ENCODE peak calls at places on chromosomes 2 and 18, in ten cellular contexts. One of them, this sample, is unnamed.

GRCh38 chr2:113818382-113818951 is 62.0 kb upstream of the SLC35F5 start:
- DNase-seq in astrocyte: peak
- DNase-seq in GM23248: peak
- DNase-seq in DND-41: no peak
- DNase-seq in A673: no peak
- DNase-seq in WERI-Rb-1: peak
- DNase-seq in H1: peak
- DNase-seq in thoracic aorta: no peak
- DNase-seq in caudate nucleus: no peak
- DNase-seq in pancreas: peak
- DNase-seq in this sample: no peak

GRCh38 chr2:226002438-226002837 is 602.9 kb downstream of the NYAP2 start:
- DNase-seq in GM23248: peak
- DNase-seq in WERI-Rb-1: no peak
- DNase-seq in thoracic aorta: peak
- DNase-seq in H1: no peak
- DNase-seq in A673: peak
- DNase-seq in pancreas: peak
- DNase-seq in DND-41: no peak
- DNase-seq in caudate nucleus: no peak
- DNase-seq in astrocyte: peak
- DNase-seq in this sample: no peak

GRCh38 chr18:31146809-31147208 is 15.8 kb downstream of the DSC1 start:
- DNase-seq in thoracic aorta: no peak
- DNase-seq in A673: no peak
- DNase-seq in H1: no peak
- DNase-seq in WERI-Rb-1: no peak
- DNase-seq in caudate nucleus: no peak
- DNase-seq in astrocyte: no peak
- DNase-seq in DND-41: no peak
- DNase-seq in GM23248: no peak
- DNase-seq in pancreas: no peak
- DNase-seq in this sample: no peak

GRCh38 chr2:7539760-7540159 is 622.5 kb downstream of the RNF144A start:
- DNase-seq in H1: no peak
- DNase-seq in GM23248: peak
- DNase-seq in astrocyte: peak
- DNase-seq in DND-41: no peak
- DNase-seq in thoracic aorta: no peak
- DNase-seq in caudate nucleus: no peak
- DNase-seq in A673: no peak
- DNase-seq in WERI-Rb-1: no peak
- DNase-seq in pancreas: no peak
- DNase-seq in this sample: no peak

GRCh38 chr2:25483584-25484266 is 142.0 kb upstream of the DNMT3A start:
- DNase-seq in caudate nucleus: no peak
- DNase-seq in astrocyte: no peak
- DNase-seq in thoracic aorta: no peak
- DNase-seq in WERI-Rb-1: no peak
- DNase-seq in pancreas: no peak
- DNase-seq in DND-41: no peak
- DNase-seq in GM23248: no peak
- DNase-seq in A673: no peak
- DNase-seq in H1: no peak
- DNase-seq in this sample: no peak

GRCh38 chr2:120951701-120952100 is 216.0 kb downstream of the GLI2 start:
- DNase-seq in WERI-Rb-1: no peak
- DNase-seq in GM23248: no peak
- DNase-seq in A673: no peak
- DNase-seq in caudate nucleus: no peak
- DNase-seq in H1: no peak
- DNase-seq in thoracic aorta: no peak
- DNase-seq in astrocyte: no peak
- DNase-seq in DND-41: no peak
- DNase-seq in pancreas: no peak
- DNase-seq in this sample: no peak

GRCh38 chr2:55929476-55929875 is 5.9 kb upstream of the EFEMP1 start:
- DNase-seq in GM23248: peak
- DNase-seq in pancreas: no peak
- DNase-seq in A673: no peak
- DNase-seq in caudate nucleus: no peak
- DNase-seq in DND-41: no peak
- DNase-seq in WERI-Rb-1: no peak
- DNase-seq in astrocyte: no peak
- DNase-seq in thoracic aorta: no peak
- DNase-seq in H1: no peak
- DNase-seq in this sample: no peak

GRCh38 chr2:110948027-110948687 is 172.6 kb upstream of the BCL2L11 start:
- DNase-seq in DND-41: no peak
- DNase-seq in caudate nucleus: no peak
- DNase-seq in pancreas: no peak
- DNase-seq in GM23248: no peak
- DNase-seq in H1: no peak
- DNase-seq in thoracic aorta: no peak
- DNase-seq in WERI-Rb-1: no peak
- DNase-seq in astrocyte: no peak
- DNase-seq in A673: no peak
- DNase-seq in this sample: no peak

GRCh38 chr2:160062283-160063005 is at the start of gene PLA2R1:
- DNase-seq in WERI-Rb-1: no peak
- DNase-seq in DND-41: no peak
- DNase-seq in GM23248: peak
- DNase-seq in H1: no peak
- DNase-seq in A673: peak
- DNase-seq in pancreas: peak
- DNase-seq in thoracic aorta: no peak
- DNase-seq in astrocyte: peak
- DNase-seq in caudate nucleus: no peak
- DNase-seq in this sample: peak

GRCh38 chr2:227117852-227118251 is 46.2 kb downstream of the COL4A4 start:
- DNase-seq in GM23248: no peak
- DNase-seq in H1: no peak
- DNase-seq in DND-41: no peak
- DNase-seq in thoracic aorta: no peak
- DNase-seq in pancreas: no peak
- DNase-seq in A673: no peak
- DNase-seq in caudate nucleus: no peak
- DNase-seq in WERI-Rb-1: no peak
- DNase-seq in astrocyte: no peak
- DNase-seq in this sample: no peak
- H3K27ac ChIP-seq in GM23248: no peak
- H3K27ac ChIP-seq in H1: no peak
- H3K27ac ChIP-seq in DND-41: no peak
- H3K27ac ChIP-seq in thoracic aorta: no peak
- H3K27ac ChIP-seq in pancreas: no peak
- H3K27ac ChIP-seq in A673: no peak
- H3K27ac ChIP-seq in caudate nucleus: no peak
- H3K27ac ChIP-seq in WERI-Rb-1: no peak
- H3K27ac ChIP-seq in astrocyte: no peak
- H3K27ac ChIP-seq in this sample: no peak

DNA sequence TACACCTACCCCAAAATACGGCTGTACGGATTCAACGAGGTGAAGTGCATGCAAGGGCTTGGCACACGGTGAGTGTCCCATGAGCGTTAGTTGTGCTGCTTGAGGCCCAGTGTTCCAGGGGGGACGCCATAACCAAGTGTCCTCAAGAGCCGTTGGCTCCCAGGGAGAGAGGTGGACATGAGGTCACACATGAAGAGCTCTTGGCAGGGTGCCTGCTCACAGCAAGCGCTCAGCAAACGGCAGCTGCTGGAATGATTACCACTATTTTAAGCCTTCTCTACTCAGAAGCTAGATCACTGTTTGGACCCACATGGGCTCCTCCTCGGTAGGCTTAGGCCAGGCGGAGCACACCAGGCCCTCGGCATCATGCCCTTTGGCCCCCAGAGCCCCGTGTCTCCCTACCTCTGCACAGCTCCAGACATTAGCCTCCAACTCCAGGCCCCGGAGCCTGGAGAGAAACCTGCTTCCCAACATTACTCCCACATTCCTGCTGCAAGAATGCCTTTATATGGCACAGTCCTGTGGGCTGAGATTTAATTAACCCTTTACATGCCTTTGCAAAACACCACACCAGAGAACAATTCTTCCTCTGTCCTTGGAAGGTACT is 68.4 kb upstream of the PPP1CB start:
- DNase-seq in WERI-Rb-1: peak
- DNase-seq in A673: peak
- DNase-seq in caudate nucleus: no peak
- DNase-seq in H1: no peak
- DNase-seq in DND-41: no peak
- DNase-seq in astrocyte: peak
- DNase-seq in pancreas: peak
- DNase-seq in GM23248: peak
- DNase-seq in thoracic aorta: peak
- DNase-seq in this sample: peak
- H3K27ac ChIP-seq in WERI-Rb-1: peak
- H3K27ac ChIP-seq in A673: no peak
- H3K27ac ChIP-seq in caudate nucleus: peak
- H3K27ac ChIP-seq in H1: peak
- H3K27ac ChIP-seq in DND-41: no peak
- H3K27ac ChIP-seq in astrocyte: peak
- H3K27ac ChIP-seq in pancreas: peak
- H3K27ac ChIP-seq in GM23248: no peak
- H3K27ac ChIP-seq in thoracic aorta: peak
- H3K27ac ChIP-seq in this sample: no peak

GRCh38 chr18:3269241-3269640 is 7.3 kb downstream of the MYL12B start:
- DNase-seq in caudate nucleus: no peak
- DNase-seq in GM23248: peak
- DNase-seq in H1: no peak
- DNase-seq in pancreas: no peak
- DNase-seq in WERI-Rb-1: no peak
- DNase-seq in thoracic aorta: no peak
- DNase-seq in A673: no peak
- DNase-seq in astrocyte: no peak
- DNase-seq in DND-41: no peak
- DNase-seq in this sample: no peak
- H3K27ac ChIP-seq in caudate nucleus: no peak
- H3K27ac ChIP-seq in GM23248: peak
- H3K27ac ChIP-seq in H1: no peak
- H3K27ac ChIP-seq in pancreas: no peak
- H3K27ac ChIP-seq in WERI-Rb-1: no peak
- H3K27ac ChIP-seq in thoracic aorta: no peak
- H3K27ac ChIP-seq in A673: peak
- H3K27ac ChIP-seq in astrocyte: peak
- H3K27ac ChIP-seq in DND-41: no peak
- H3K27ac ChIP-seq in this sample: no peak

GRCh38 chr18:74268933-74269620 is 22.7 kb downstream of the CYB5A start:
- DNase-seq in astrocyte: no peak
- DNase-seq in caudate nucleus: no peak
- DNase-seq in DND-41: no peak
- DNase-seq in WERI-Rb-1: no peak
- DNase-seq in thoracic aorta: no peak
- DNase-seq in pancreas: no peak
- DNase-seq in A673: no peak
- DNase-seq in H1: no peak
- DNase-seq in GM23248: no peak
- DNase-seq in this sample: no peak

GRCh38 chr18:74264303-74265020 is 27.3 kb downstream of the CYB5A start:
- DNase-seq in A673: no peak
- DNase-seq in GM23248: no peak
- DNase-seq in astrocyte: no peak
- DNase-seq in H1: no peak
- DNase-seq in DND-41: no peak
- DNase-seq in thoracic aorta: no peak
- DNase-seq in pancreas: no peak
- DNase-seq in caudate nucleus: no peak
- DNase-seq in WERI-Rb-1: no peak
- DNase-seq in this sample: no peak

GRCh38 chr18:74265546-74266098 is 26.1 kb downstream of the CYB5A start:
- DNase-seq in astrocyte: no peak
- DNase-seq in pancreas: no peak
- DNase-seq in GM23248: no peak
- DNase-seq in DND-41: no peak
- DNase-seq in thoracic aorta: no peak
- DNase-seq in H1: no peak
- DNase-seq in WERI-Rb-1: no peak
- DNase-seq in A673: no peak
- DNase-seq in caudate nucleus: no peak
- DNase-seq in this sample: no peak

GRCh38 chr18:74268175-74268574 is 23.6 kb downstream of the CYB5A start:
- DNase-seq in astrocyte: no peak
- DNase-seq in H1: no peak
- DNase-seq in WERI-Rb-1: no peak
- DNase-seq in thoracic aorta: no peak
- DNase-seq in GM23248: no peak
- DNase-seq in caudate nucleus: no peak
- DNase-seq in A673: no peak
- DNase-seq in pancreas: no peak
- DNase-seq in DND-41: no peak
- DNase-seq in this sample: no peak

GRCh38 chr18:74266161-74266560 is 25.6 kb downstream of the CYB5A start:
- DNase-seq in WERI-Rb-1: no peak
- DNase-seq in H1: no peak
- DNase-seq in DND-41: no peak
- DNase-seq in thoracic aorta: no peak
- DNase-seq in pancreas: no peak
- DNase-seq in GM23248: no peak
- DNase-seq in A673: no peak
- DNase-seq in astrocyte: peak
- DNase-seq in caudate nucleus: no peak
- DNase-seq in this sample: no peak
- H3K27ac ChIP-seq in WERI-Rb-1: no peak
- H3K27ac ChIP-seq in H1: no peak
- H3K27ac ChIP-seq in DND-41: no peak
- H3K27ac ChIP-seq in thoracic aorta: no peak
- H3K27ac ChIP-seq in pancreas: peak
- H3K27ac ChIP-seq in GM23248: no peak
- H3K27ac ChIP-seq in A673: no peak
- H3K27ac ChIP-seq in astrocyte: no peak
- H3K27ac ChIP-seq in caudate nucleus: no peak
- H3K27ac ChIP-seq in this sample: no peak

GRCh38 chr2:8819194-8819593 is 18.2 kb downstream of the KIDINS220 start:
- DNase-seq in WERI-Rb-1: no peak
- DNase-seq in GM23248: peak
- DNase-seq in DND-41: no peak
- DNase-seq in astrocyte: peak
- DNase-seq in thoracic aorta: no peak
- DNase-seq in pancreas: no peak
- DNase-seq in caudate nucleus: no peak
- DNase-seq in A673: no peak
- DNase-seq in H1: no peak
- DNase-seq in this sample: no peak

GRCh38 chr2:8821276-8822217 is 15.9 kb downstream of the KIDINS220 start:
- DNase-seq in GM23248: peak
- DNase-seq in caudate nucleus: no peak
- DNase-seq in DND-41: no peak
- DNase-seq in A673: no peak
- DNase-seq in H1: no peak
- DNase-seq in WERI-Rb-1: no peak
- DNase-seq in thoracic aorta: peak
- DNase-seq in astrocyte: peak
- DNase-seq in pancreas: peak
- DNase-seq in this sample: peak

GRCh38 chr2:8819948-8820347 is 17.5 kb downstream of the KIDINS220 start:
- DNase-seq in DND-41: no peak
- DNase-seq in GM23248: no peak
- DNase-seq in caudate nucleus: no peak
- DNase-seq in thoracic aorta: no peak
- DNase-seq in astrocyte: no peak
- DNase-seq in WERI-Rb-1: no peak
- DNase-seq in A673: no peak
- DNase-seq in H1: no peak
- DNase-seq in pancreas: no peak
- DNase-seq in this sample: no peak

GRCh38 chr2:8817219-8817618 is 20.2 kb downstream of the KIDINS220 start:
- DNase-seq in caudate nucleus: no peak
- DNase-seq in H1: no peak
- DNase-seq in thoracic aorta: no peak
- DNase-seq in astrocyte: no peak
- DNase-seq in WERI-Rb-1: no peak
- DNase-seq in pancreas: no peak
- DNase-seq in A673: no peak
- DNase-seq in GM23248: no peak
- DNase-seq in DND-41: no peak
- DNase-seq in this sample: no peak

GRCh38 chr2:8822218-8822617 is 15.2 kb downstream of the KIDINS220 start:
- DNase-seq in H1: no peak
- DNase-seq in WERI-Rb-1: no peak
- DNase-seq in thoracic aorta: no peak
- DNase-seq in astrocyte: no peak
- DNase-seq in GM23248: peak
- DNase-seq in A673: no peak
- DNase-seq in DND-41: no peak
- DNase-seq in pancreas: no peak
- DNase-seq in caudate nucleus: no peak
- DNase-seq in this sample: no peak
- H3K27ac ChIP-seq in H1: no peak
- H3K27ac ChIP-seq in WERI-Rb-1: no peak
- H3K27ac ChIP-seq in thoracic aorta: peak
- H3K27ac ChIP-seq in astrocyte: no peak
- H3K27ac ChIP-seq in GM23248: no peak
- H3K27ac ChIP-seq in A673: no peak
- H3K27ac ChIP-seq in DND-41: no peak
- H3K27ac ChIP-seq in pancreas: no peak
- H3K27ac ChIP-seq in caudate nucleus: no peak
- H3K27ac ChIP-seq in this sample: peak